ENCODE peak calls at places on chromosomes 7 and 10, in eight cellular contexts. Q is sigmoid colon, G is SK-N-SH, H is stomach, R is HepG2, B is H1, F is GM12878, J is K562. V is an unnamed sample.

GRCh38 chr10:49518982-49519578 is 19.8 kb downstream of the ERCC6 start:
- DNase-seq in G (peak; percentile 67), Q (no peak), R (peak; percentile 36), J (peak; percentile 71), H (no peak), F (no peak), B (peak; percentile 56), V (no peak)

GRCh38 chr7:1864126-1864940 is 194.3 kb downstream of the ELFN1 start:
- DNase-seq in R (no peak), G (no peak), Q (no peak), J (no peak), F (no peak), H (no peak), B (no peak), V (no peak)

GRCh38 chr10:98038333-98038732 is 7.9 kb upstream of the CRTAC1 start:
- DNase-seq in F (no peak), B (peak; percentile 70), H (no peak), G (no peak), Q (no peak), R (no peak), J (no peak), V (no peak)

GRCh38 chr10:21488954-21489446 is 36.5 kb downstream of the SKIDA1 start:
- DNase-seq in Q (no peak), G (no peak), J (no peak), B (no peak), R (no peak), H (no peak), F (no peak), V (no peak)

GRCh38 chr10:49330127-49330665 is 31.2 kb downstream of the C10orf71 start:
- DNase-seq in G (no peak), J (no peak), B (no peak), H (peak; percentile 11), R (no peak), F (no peak), Q (no peak), V (no peak)

GRCh38 chr7:45699726-45700390 is 125.7 kb downstream of the ADCY1 start:
- DNase-seq in Q (no peak), J (no peak), F (no peak), B (no peak), R (no peak), G (peak; percentile 31), H (peak; percentile 18), V (no peak)

GRCh38 chr10:70274643-70275042 is 9.2 kb downstream of the NPFFR1 start:
- DNase-seq in Q (peak; percentile 30), R (no peak), B (no peak), H (no peak), G (no peak), J (no peak), F (no peak), V (no peak)

GRCh38 chr7:131652194-131652593 is 95.8 kb upstream of the PODXL start:
- DNase-seq in Q (no peak), J (no peak), F (no peak), R (no peak), G (no peak), H (no peak), B (no peak), V (no peak)

GRCh38 chr7:139976055-139976837 is 86.5 kb downstream of the PARP12 start:
- DNase-seq in Q (no peak), R (no peak), G (no peak), F (no peak), B (no peak), H (no peak), J (peak; percentile 63), V (no peak)

GRCh38 chr10:77109470-77109994 is 528.1 kb downstream of the KCNMA1 start:
- DNase-seq in R (no peak), J (no peak), Q (no peak), G (no peak), F (no peak), B (no peak), H (no peak), V (no peak)

GRCh38 chr10:77103213-77103612 is 534.4 kb downstream of the KCNMA1 start:
- DNase-seq in H (no peak), G (no peak), J (no peak), B (no peak), R (no peak), F (no peak), Q (no peak), V (no peak)

GRCh38 chr10:77105756-77106155 is 531.9 kb downstream of the KCNMA1 start:
- DNase-seq in B (no peak), R (no peak), G (no peak), H (no peak), F (no peak), J (no peak), Q (no peak), V (no peak)

GRCh38 chr10:77101416-77101815 is 536.2 kb downstream of the KCNMA1 start:
- DNase-seq in F (no peak), B (no peak), R (no peak), J (no peak), G (no peak), H (no peak), Q (no peak), V (no peak)

DNA sequence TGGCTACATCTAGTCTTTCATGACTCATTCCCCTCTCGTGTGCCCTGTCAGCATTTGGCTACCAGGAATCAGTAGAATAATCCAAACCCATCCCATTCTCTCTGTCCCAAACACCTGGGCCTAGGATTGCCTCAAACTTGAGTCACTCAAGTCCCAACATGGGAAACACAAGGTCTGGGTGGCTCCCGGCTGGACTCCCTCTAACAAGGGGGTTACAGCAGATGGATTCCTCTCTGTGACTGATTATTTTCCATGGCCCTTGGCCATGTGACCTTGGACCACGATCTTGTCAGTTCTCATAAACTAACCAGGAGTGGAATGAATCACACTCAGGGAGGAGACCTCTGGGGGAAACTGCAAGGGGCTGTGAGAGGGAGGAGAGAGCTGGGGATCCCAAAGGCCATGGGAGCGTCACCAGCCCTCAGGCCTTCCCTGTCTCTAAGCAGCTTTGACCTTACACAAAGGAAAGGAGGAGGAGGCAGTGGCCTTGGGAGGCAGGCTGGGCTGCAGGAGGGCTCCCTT is 533.1 kb downstream of the KCNMA1 start:
- DNase-seq in Q (peak; percentile 86), F (no peak), R (no peak), B (no peak), H (no peak), J (no peak), G (no peak), V (peak; percentile 9)
- TF ChIP-seq EP300 in Q (no peak), F (no peak), R (no peak), B (no peak), H (no peak), J (no peak), G (no peak), V (no peak)

GRCh38 chr7:156659203-156659602 is 18.6 kb downstream of the RNF32 start:
- DNase-seq in F (no peak), B (no peak), Q (no peak), R (no peak), J (no peak), G (no peak), H (no peak), V (no peak)
- H3K4me1 ChIP-seq in F (peaks cover 22% of the 10 kb centered on the region), B (peaks cover 3% of the 10 kb centered on the region), Q (no peaks in the 10 kb centered on the region), R (no peaks in the 10 kb centered on the region), J (peaks cover 22% of the 10 kb centered on the region), G (peaks cover 4% of the 10 kb centered on the region), H (peaks cover 6% of the 10 kb centered on the region), V (no peaks in the 10 kb centered on the region)

DNA sequence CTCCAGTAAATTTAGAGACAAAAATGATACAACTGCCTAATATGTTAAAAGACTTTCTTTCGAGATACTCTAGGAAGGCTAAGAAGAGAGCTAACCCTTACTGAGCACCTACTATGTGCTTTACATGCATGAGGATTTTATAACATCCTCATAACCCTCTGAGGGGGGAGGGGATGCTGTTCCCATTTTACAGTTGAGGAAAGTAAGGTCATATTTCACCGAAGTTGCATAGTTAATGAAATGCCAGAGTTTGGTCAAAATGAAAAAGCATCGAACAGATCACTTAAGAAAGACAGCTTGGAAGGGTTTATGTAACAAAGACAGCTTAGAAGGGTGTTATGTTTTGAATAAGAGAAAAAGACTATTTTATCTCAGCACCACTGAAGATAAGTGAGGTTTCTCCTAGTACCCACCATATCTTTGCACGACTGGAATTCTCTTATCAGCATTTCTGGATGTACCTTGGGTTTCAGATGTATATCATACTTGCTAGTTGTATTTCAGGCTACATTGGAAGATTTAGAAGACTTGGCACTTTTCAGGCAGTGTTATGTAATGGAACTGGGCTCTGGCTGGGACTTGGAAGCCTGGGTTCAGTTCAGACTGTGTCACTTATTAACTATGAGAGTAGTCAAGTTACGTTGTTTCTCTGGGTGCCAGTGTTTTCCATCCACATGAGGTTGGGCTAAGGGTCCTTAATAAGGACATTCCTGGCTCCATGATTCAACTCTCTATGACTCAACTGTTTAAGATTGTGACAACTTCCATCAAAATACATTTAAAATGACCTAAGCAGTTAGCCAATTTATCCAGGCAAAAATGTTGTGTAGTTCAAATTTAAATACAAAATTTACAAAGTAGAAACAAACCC is 6.0 kb downstream of the RHOBTB1 start:
- DNase-seq in F (no peak), J (no peak), Q (no peak), B (no peak), G (no peak), R (no peak), H (no peak), V (no peak)
- TF ChIP-seq POLR2AphosphoS5 in F (no peak), J (no peak), Q (no peak), B (no peak), G (no peak), R (no peak), H (no peak), V (no peak)

GRCh38 chr7:47329320-47329926 is 252.5 kb downstream of the TNS3 start:
- DNase-seq in F (no peak), Q (no peak), J (no peak), G (no peak), R (no peak), H (no peak), B (peak; percentile 37), V (peak; percentile 25)
- TF ChIP-seq EP300 in F (no peak), Q (no peak), J (no peak), G (no peak), R (no peak), H (no peak), B (no peak), V (no peak)

DNA sequence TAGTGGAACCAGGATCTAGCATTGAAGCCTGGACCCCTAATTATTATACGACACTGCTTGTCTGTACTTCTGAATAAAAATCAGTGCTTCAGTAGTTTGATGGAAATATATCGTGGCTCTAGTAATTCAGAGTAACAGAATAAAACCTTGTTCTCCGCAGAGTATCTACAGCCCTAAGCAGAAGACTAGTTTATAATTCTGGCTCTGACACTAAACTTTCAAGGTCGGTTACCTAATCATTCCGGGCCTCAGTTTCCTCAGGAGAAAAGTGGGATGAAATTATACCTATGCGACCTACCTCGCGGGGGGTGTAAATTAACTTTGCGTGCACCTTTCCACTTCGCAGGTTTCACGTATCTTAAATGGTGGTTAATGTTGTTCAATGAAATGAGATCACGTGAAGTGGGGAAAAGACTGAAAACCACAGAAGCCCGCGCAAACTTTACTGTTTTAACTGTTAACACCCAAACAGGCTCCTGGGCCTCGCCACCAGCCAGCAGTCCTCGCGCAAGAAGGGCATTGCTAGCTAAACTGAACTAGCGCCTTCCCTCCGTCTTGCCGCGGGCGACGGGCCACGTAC is 615 bp downstream of the THAP5 start:
- DNase-seq in Q (no peak), B (no peak), G (no peak), H (no peak), J (no peak), R (no peak), F (no peak), V (no peak)
- H3K4me1 ChIP-seq in Q (peaks cover 37% of the 10 kb centered on the region), B (no peaks in the 10 kb centered on the region), G (peaks cover 38% of the 10 kb centered on the region), H (peaks cover 17% of the 10 kb centered on the region), J (peaks cover 13% of the 10 kb centered on the region), R (peaks cover 45% of the 10 kb centered on the region), F (no peaks in the 10 kb centered on the region), V (peaks cover 46% of the 10 kb centered on the region)

GRCh38 chr7:114085592-114086490 is 167.0 kb upstream of the PPP1R3A start:
- DNase-seq in Q (peak; percentile 96), F (no peak), B (no peak), H (peak; percentile 76), J (no peak), R (no peak), G (peak; percentile 58), V (peak; percentile 90)
- TF ChIP-seq POLR2AphosphoS5 in Q (peak; percentile 92), F (no peak), B (peak; percentile 64), H (peak; percentile 71), J (no peak), R (no peak), G (no peak), V (peak; percentile 92)